ENCODE peak calls at places on chromosomes 12 and 14, in five cellular contexts. I is lung; F is mesendoderm; Z is effector memory CD4-positive, alpha-beta T cell; H is brain microvascular endothelial cell. U is an unnamed sample. For H3K27me3, the result is how much of the 10 kb centered on the place peaks cover.

GRCh38 chr12:109281452-109281851 is 27.6 kb downstream of the FOXN4 start:
- DNase-seq in Z (no peak), F (no peak), H (no peak), I (no peak), U (no peak)

GRCh38 chr12:24562761-24563392 is 386.0 kb downstream of the BCAT1 start:
- DNase-seq in I (no peak), F (peak), H (peak), Z (no peak), U (no peak)

GRCh38 chr12:62466596-62467411 is at the start of gene MON2:
- DNase-seq in H (peak), Z (peak), F (peak), I (peak), U (peak)

GRCh38 chr12:153080-153746 is 60.7 kb downstream of the SLC6A12 start:
- DNase-seq in H (peak), I (peak), Z (peak), F (peak), U (peak)

GRCh38 chr12:65779091-65779642 is 45.1 kb upstream of the HMGA2 start:
- DNase-seq in H (peak), I (no peak), F (peak), Z (no peak), U (no peak)

GRCh38 chr12:26245175-26245942 is 50.0 kb downstream of the SSPN start:
- DNase-seq in Z (no peak), F (no peak), I (no peak), H (no peak), U (no peak)

GRCh38 chr14:50335989-50336391 is 23.9 kb downstream of the DMAC2L start:
- DNase-seq in I (no peak), Z (no peak), H (peak), F (peak), U (peak)

GRCh38 chr12:104630230-104630670 is 173.5 kb downstream of the CHST11 start:
- DNase-seq in Z (no peak), F (no peak), I (no peak), H (no peak), U (no peak)

GRCh38 chr14:95675486-95675885 is 10.7 kb upstream of the TCL1B start:
- DNase-seq in I (no peak), Z (no peak), H (no peak), F (peak), U (no peak)

GRCh38 chr14:80202888-80203562 is 8.3 kb downstream of the DIO2 start:
- DNase-seq in I (no peak), F (peak), Z (no peak), H (no peak), U (no peak)

GRCh38 chr14:92633724-92634123 is 114.7 kb downstream of the LGMN start:
- DNase-seq in Z (no peak), H (no peak), I (no peak), F (no peak), U (no peak)
- H3K4me3 ChIP-seq in Z (no peak), H (no peak), I (no peak), F (no peak), U (no peak)

GRCh38 chr14:86391085-86391484 is 861.1 kb downstream of the FLRT2 start:
- DNase-seq in I (no peak), H (no peak), Z (no peak), F (no peak), U (no peak)
- H3K27me3 ChIP-seq in I (under half), H (under half), Z (under half), F (under half), U (under half)

DNA sequence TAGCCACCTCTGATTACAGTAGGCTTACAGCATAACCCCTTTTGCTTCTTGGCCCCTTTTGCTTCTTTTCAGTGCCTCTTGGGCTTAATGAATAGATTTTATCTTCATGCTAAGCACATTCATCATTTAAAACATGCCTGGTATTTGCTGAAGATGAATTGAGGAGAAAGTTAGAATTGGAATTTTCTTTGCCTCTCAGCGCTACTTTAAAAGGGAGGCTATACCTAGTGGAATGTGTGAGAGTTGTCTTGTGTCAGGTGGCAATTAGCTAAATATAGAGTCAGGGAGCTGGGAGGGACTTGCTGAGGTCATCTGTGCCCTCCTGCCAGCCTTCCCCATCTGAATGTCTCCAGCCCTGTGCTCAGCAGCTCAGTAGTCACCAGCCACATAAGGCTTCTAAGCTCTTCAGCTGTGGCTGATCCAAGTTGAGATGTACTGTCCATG is 132.2 kb downstream of the SAMD4A start:
- DNase-seq in H (no peak), F (peak), Z (no peak), I (no peak), U (no peak)
- H3K27ac ChIP-seq in H (no peak), F (no peak), Z (no peak), I (peak), U (no peak)

GRCh38 chr12:89357297-89357730 is 5.0 kb upstream of the DUSP6 start:
- DNase-seq in F (peak), Z (no peak), I (no peak), H (no peak), U (no peak)

GRCh38 chr12:89356069-89356665 is 3.9 kb upstream of the DUSP6 start:
- DNase-seq in I (no peak), Z (no peak), F (peak), H (no peak), U (no peak)

GRCh38 chr12:89353823-89354629 is 1.7 kb upstream of the DUSP6 start:
- DNase-seq in F (peak), I (peak), Z (peak), H (peak), U (peak)

GRCh38 chr12:89354630-89354931 is 2.3 kb upstream of the DUSP6 start:
- DNase-seq in I (no peak), F (peak), H (no peak), Z (no peak), U (no peak)

GRCh38 chr12:89355243-89356068 is 3.2 kb upstream of the DUSP6 start:
- DNase-seq in F (peak), H (no peak), I (no peak), Z (no peak), U (no peak)
- H3K4me3 ChIP-seq in F (peak), H (peak), I (no peak), Z (no peak), U (no peak)

DNA sequence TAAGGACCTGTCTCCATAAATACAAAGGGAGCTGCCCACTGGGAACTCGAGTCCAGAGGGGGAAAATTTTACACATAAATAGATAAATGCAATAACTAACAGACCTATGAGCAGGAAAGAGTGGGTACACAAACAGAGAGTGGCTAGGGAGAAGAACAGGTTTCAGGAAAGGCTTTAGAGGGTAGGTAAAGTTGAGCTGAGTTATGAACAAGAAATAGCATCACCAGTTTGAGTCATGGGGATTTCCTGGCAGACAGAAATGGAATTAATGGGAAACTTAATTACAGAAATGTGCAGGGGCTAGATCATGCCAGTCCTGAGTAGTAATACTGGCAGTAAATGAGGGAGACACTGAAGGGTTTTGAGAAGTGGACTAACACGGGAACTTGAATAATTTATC is 58.0 kb upstream of the CCDC175 start:
- DNase-seq in F (no peak), Z (no peak), I (no peak), H (no peak), U (no peak)
- H3K27me3 ChIP-seq in F (under half), Z (under half), I (under half), H (under half), U (under half)

DNA sequence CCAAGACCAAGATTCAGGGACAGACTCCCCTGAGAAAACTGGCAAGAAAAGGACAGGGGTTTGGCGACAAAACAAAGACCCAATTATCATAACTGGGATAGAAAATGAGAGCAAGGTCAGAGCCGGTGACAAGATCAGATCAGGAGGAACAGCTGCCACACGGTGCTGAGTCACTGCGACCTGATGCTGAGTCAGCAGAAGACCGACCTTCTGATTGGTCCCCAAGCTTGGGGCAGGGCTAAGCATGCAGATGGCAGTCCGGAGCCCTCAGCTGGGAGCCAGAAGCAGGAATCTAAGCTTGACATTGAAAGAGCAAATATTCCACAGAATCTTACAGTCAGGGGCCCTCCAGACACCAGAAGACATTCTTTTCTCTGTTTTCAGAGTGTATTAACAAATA is 19.1 kb upstream of the ARMH4 start:
- DNase-seq in I (peak), F (peak), H (peak), Z (peak), U (peak)
- H3K27ac ChIP-seq in I (no peak), F (no peak), H (no peak), Z (no peak), U (no peak)

GRCh38 chr14:104223810-104224515 is 85.6 kb downstream of the KIF26A start:
- DNase-seq in F (peak), Z (no peak), I (no peak), H (no peak), U (peak)
- H3K4me3 ChIP-seq in F (no peak), Z (no peak), I (no peak), H (no peak), U (no peak)

DNA sequence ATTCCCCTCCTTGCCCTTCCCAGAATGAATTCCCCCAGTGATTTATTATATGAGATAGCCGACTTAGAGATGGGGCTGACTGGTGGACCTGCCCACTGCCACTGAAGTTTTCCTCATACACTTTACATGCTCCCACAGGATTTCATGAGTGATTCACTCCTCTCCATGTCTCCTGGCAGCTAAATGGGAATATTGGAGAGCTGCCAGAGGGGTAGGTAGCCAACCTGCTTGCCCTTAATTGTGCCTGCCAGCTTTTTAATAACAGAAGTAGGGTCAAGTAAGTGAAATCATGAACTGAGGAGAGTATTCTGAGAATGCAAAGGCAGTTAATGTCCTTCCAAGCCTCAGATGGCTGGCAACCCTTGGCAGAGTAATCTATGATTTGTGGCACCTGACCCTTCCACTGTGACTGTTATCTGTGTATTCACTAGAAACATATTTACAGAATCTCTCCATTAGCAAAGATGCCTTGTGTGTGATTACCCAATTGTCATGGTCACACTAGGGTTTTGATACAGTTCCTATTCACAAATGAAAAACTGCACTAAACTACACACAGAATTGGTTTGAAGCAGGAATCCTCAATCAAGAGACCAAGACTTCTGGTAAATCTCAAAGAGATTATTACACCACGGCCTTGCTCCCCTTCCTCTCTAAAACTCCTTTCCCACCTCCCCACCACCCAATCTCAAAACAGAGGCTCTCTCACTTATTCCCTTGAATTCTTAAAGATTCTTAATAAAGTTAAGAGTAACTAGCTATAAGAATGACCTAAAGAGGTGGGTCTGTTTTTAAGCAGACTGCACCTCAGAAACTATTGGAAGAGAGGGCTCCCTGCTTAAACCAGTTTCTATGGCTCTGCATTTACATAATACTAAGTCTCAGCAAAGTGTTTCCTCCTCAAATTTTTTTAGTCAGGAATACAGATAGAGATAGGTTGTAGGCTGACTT is 17.2 kb downstream of the NKX2-1 start:
- DNase-seq in Z (no peak), I (no peak), F (no peak), H (no peak), U (no peak)
- H3K27me3 ChIP-seq in Z (under half), I (under half), F (half or more), H (half or more), U (half or more)

GRCh38 chr12:120116792-120117651 is 469 bp upstream of the RAB35 start:
- DNase-seq in Z (peak), F (peak), I (peak), H (peak), U (peak)
- H3K27ac ChIP-seq in Z (peak), F (peak), I (peak), H (peak), U (peak)

U was measured in dorsolateral prefrontal cortex.